ENCODE peak calls at places on chromosomes 6 and 20, in five cellular contexts. Y is heart left ventricle, S is fibroblast of lung, E is suprapubic skin, W is dorsolateral prefrontal cortex. F is an unnamed sample.

GRCh38 chr6:85186546-85187170 is 263.2 kb upstream of the NT5E start:
- DNase-seq in S (peak; percentile 5), W (no peak), E (no peak), Y (no peak), F (no peak)

GRCh38 chr20:25063981-25064380 is 6.0 kb upstream of the ACSS1 start:
- DNase-seq in Y (no peak), W (no peak), E (no peak), S (no peak), F (peak; percentile 24)

GRCh38 chr6:145814035-145814500 is 527 bp downstream of the FBXO30 start:
- DNase-seq in Y (peak; percentile 46), E (no peak), S (no peak), W (peak; percentile 24), F (no peak)

GRCh38 chr6:122803056-122803695 is 14.1 kb downstream of the SMPDL3A start:
- DNase-seq in E (no peak), Y (no peak), S (peak; percentile 85), W (no peak), F (no peak)

GRCh38 chr6:45584127-45584526 is 206.4 kb upstream of the SUPT3H start:
- DNase-seq in Y (no peak), E (no peak), S (no peak), W (no peak), F (no peak)

GRCh38 chr6:108831104-108831503 is 17.1 kb upstream of the ARMC2 start:
- DNase-seq in W (no peak), Y (no peak), S (no peak), E (no peak), F (no peak)

GRCh38 chr6:7910298-7910653 is 312 bp downstream of the TXNDC5 start:
- DNase-seq in Y (no peak), E (no peak), S (no peak), W (no peak), F (no peak)

GRCh38 chr6:46014511-46015118 is 1.0 kb downstream of the CLIC5 start:
- DNase-seq in S (no peak), E (no peak), Y (peak; percentile 67), W (no peak), F (no peak)

GRCh38 chr6:97218912-97219311 is 64.1 kb downstream of the MMS22L start:
- DNase-seq in E (no peak), S (no peak), Y (no peak), W (no peak), F (no peak)

GRCh38 chr6:131694832-131695426 is 6.3 kb downstream of the OR2A4 start:
- DNase-seq in Y (peak; percentile 29), W (peak; percentile 8), S (peak; percentile 76), E (no peak), F (peak; percentile 42)

GRCh38 chr20:53699085-53699717 is 105.6 kb upstream of the ZNF217 start:
- DNase-seq in E (no peak), W (no peak), S (no peak), Y (no peak), F (no peak)

GRCh38 chr6:113458368-113459010 is 398.7 kb upstream of the MARCKS start:
- DNase-seq in E (no peak), S (no peak), Y (no peak), W (no peak), F (no peak)

GRCh38 chr6:7911345-7911725 is 747 bp upstream of the TXNDC5 start:
- DNase-seq in E (no peak), W (no peak), S (no peak), Y (no peak), F (no peak)

GRCh38 chr6:57324538-57324937 is 7.1 kb downstream of the PRIM2 start:
- DNase-seq in S (peak; percentile 60), E (no peak), W (no peak), Y (no peak), F (no peak)

GRCh38 chr6:15504040-15504491 is 158.8 kb downstream of the DTNBP1 start:
- DNase-seq in S (peak; percentile 38), E (peak; percentile 80), Y (peak; percentile 62), W (no peak), F (no peak)

GRCh38 chr6:107690864-107691661 is 133.1 kb downstream of the SCML4 start:
- DNase-seq in W (no peak), Y (no peak), S (peak; percentile 82), E (no peak), F (no peak)

GRCh38 chr20:13348301-13349239 is 127.5 kb downstream of the ISM1 start:
- DNase-seq in S (peak; percentile 59), W (no peak), Y (no peak), E (no peak), F (no peak)

GRCh38 chr6:125201961-125202729 is 48.6 kb downstream of the TPD52L1 start:
- DNase-seq in W (no peak), E (no peak), Y (peak; percentile 42), S (peak; percentile 97), F (peak; percentile 67)

GRCh38 chr20:621115-621756 is 11.1 kb upstream of the TCF15 start:
- DNase-seq in E (no peak), W (no peak), S (no peak), Y (no peak), F (no peak)

GRCh38 chr20:7285918-7286556 is 518.6 kb downstream of the BMP2 start:
- DNase-seq in W (peak; percentile 63), S (peak; percentile 90), Y (peak; percentile 72), E (peak; percentile 83), F (peak; percentile 79)

GRCh38 chr6:136550045-136550329 is 235 bp downstream of the MAP7 start:
- DNase-seq in W (peak; percentile 17), Y (no peak), S (no peak), E (no peak), F (no peak)

GRCh38 chr6:168131464-168132415 is 52.7 kb upstream of the FRMD1 start:
- DNase-seq in S (no peak), W (no peak), Y (no peak), E (no peak), F (peak; percentile 65)

GRCh38 chr6:51959744-51960383 is 127.5 kb downstream of the PKHD1 start:
- DNase-seq in W (peak; percentile 55), Y (peak; percentile 52), S (peak; percentile 60), E (peak; percentile 78), F (peak; percentile 82)

GRCh38 chr6:87590989-87591388 is 1.1 kb downstream of the ORC3 start:
- DNase-seq in S (no peak), Y (no peak), E (no peak), W (no peak), F (no peak)

GRCh38 chr6:53067799-53068442 is 2.7 kb downstream of the FBXO9 start:
- DNase-seq in Y (no peak), E (no peak), S (no peak), W (no peak), F (no peak)

GRCh38 chr20:4122931-4123330 is 107.6 kb upstream of the RNF24 start:
- DNase-seq in E (no peak), Y (no peak), W (no peak), S (no peak), F (no peak)
- H3K27me3 ChIP-seq in E (peaks cover 10% of the 10 kb centered on the region), Y (no peaks in the 10 kb centered on the region), W (no peaks in the 10 kb centered on the region), S (no peaks in the 10 kb centered on the region), F (no peaks in the 10 kb centered on the region)

GRCh38 chr6:157751547-157752200 is 71.4 kb upstream of the SNX9 start:
- DNase-seq in E (no peak), S (no peak), Y (no peak), W (no peak), F (no peak)
- H3K27me3 ChIP-seq in E (no peaks in the 10 kb centered on the region), S (peaks cover 2% of the 10 kb centered on the region), Y (no peaks in the 10 kb centered on the region), W (no peaks in the 10 kb centered on the region), F (no peaks in the 10 kb centered on the region)

GRCh38 chr20:44449864-44450263 is 25.8 kb upstream of the TTPAL start:
- DNase-seq in E (no peak), S (no peak), Y (no peak), W (no peak), F (no peak)

GRCh38 chr20:44448753-44449546 is 26.7 kb upstream of the TTPAL start:
- DNase-seq in E (no peak), S (no peak), Y (no peak), W (no peak), F (no peak)

GRCh38 chr20:44450279-44450937 is 25.3 kb upstream of the TTPAL start:
- DNase-seq in W (no peak), Y (no peak), E (no peak), S (peak; percentile 58), F (no peak)

GRCh38 chr20:44446111-44446722 is 29.5 kb upstream of the TTPAL start:
- DNase-seq in E (no peak), W (no peak), S (no peak), Y (no peak), F (no peak)

DNA sequence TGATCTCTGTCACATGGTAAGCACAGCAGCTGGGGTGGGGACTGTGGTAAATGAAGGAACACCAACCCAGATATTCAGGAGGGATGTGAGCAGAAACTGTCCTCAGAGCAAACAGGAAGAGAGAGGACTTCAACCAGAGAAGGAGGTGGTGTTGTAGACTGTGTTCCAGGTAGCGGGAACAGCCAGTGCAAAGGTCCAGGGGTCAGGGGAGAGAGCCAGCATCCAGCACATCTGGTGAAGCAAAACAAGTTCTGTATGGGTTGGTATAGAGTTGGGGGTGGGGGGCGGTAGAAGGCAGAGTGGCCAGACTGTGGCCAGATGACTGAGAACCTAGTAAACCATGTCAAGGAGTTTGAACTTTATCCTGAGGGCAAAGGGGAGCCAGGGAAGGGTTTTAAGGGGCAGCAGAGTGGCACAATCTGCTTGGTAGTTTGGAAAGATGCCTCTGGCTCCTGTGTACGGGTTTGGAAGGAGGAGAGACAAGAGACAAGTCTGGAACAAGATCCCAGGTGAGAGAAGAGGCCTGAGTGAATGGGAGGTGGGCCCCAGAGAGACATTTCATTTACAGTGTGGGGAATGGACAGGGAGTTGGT is 27.8 kb upstream of the TTPAL start:
- DNase-seq in Y (no peak), S (no peak), E (no peak), W (no peak), F (no peak)
- H3K27me3 ChIP-seq in Y (no peaks in the 10 kb centered on the region), S (peaks cover 4% of the 10 kb centered on the region), E (peaks cover 2% of the 10 kb centered on the region), W (no peaks in the 10 kb centered on the region), F (no peaks in the 10 kb centered on the region)

DNA sequence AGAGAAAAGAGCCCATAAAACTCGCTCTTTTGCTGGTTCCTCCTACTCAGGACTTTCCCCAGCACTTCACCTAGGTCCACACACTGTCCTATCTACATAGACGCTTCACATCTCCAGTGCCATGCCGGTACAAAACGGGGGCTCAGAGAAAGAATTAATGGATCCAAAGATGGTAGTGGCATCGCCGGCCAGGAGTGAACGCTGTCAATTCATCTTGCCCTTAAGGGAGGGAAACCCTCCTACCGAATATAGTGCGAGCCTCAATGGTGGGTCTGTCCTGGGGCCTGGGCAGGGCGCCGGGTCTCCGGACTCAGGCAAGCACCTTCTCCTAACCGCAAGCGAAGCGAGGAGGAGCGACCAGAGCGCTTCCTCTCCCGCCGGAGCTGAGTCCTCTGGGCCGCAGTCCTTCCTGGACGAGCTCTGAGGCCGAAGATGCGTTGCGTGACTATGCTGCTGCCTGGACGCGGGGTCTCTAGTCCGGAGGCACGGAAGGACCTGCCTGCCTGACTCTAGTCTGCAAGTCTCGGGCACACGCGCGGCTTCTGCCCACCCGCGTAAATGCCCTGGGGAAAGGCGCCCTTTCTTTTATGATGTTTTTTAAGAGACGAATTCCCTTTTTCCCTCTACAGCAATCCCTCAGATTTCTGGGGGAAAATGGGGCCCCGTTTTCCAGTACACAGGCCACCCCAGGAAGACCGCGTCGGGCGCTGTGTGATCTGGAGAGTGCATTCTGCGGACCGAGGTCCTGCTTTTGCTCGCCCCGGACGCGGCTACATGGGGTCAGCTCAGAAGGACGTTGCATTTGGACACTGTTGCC is 100.1 kb upstream of the PRDM1 start:
- DNase-seq in E (no peak), S (no peak), Y (peak; percentile 30), W (no peak), F (no peak)
- H3K27me3 ChIP-seq in E (peaks cover 22% of the 10 kb centered on the region), S (no peaks in the 10 kb centered on the region), Y (peaks cover 96% of the 10 kb centered on the region), W (peaks cover 88% of the 10 kb centered on the region), F (no peaks in the 10 kb centered on the region)

F was measured in stomach.